ENCODE peak calls at places on chromosome X, in ten cellular contexts. One of them, this sample, is unnamed.

GRCh38 chrX:31837445-31837844 is 765.6 kb upstream of the FTHL17 start:
- DNase-seq in sigmoid colon: no peak
- DNase-seq in pancreas: no peak
- DNase-seq in gastrocnemius medialis: no peak
- DNase-seq in tibial artery: no peak
- DNase-seq in A673: no peak
- DNase-seq in lung: no peak
- DNase-seq in ovary: no peak
- DNase-seq in CD8-positive, alpha-beta memory T cell: no peak
- DNase-seq in HepG2: no peak
- DNase-seq in this sample: no peak

GRCh38 chrX:139204903-139205667 is 325.5 kb upstream of the F9 start:
- DNase-seq in sigmoid colon: peak
- DNase-seq in pancreas: peak
- DNase-seq in gastrocnemius medialis: peak
- DNase-seq in tibial artery: no peak
- DNase-seq in A673: peak
- DNase-seq in lung: no peak
- DNase-seq in ovary: peak
- DNase-seq in CD8-positive, alpha-beta memory T cell: no peak
- DNase-seq in HepG2: no peak
- DNase-seq in this sample: no peak

GRCh38 chrX:155028749-155029360 is 2.2 kb downstream of the FUNDC2 start:
- DNase-seq in sigmoid colon: no peak
- DNase-seq in pancreas: no peak
- DNase-seq in gastrocnemius medialis: no peak
- DNase-seq in tibial artery: no peak
- DNase-seq in A673: no peak
- DNase-seq in lung: no peak
- DNase-seq in ovary: no peak
- DNase-seq in CD8-positive, alpha-beta memory T cell: no peak
- DNase-seq in HepG2: no peak
- DNase-seq in this sample: no peak

GRCh38 chrX:108437789-108438623 is at the start of gene COL4A6:
- DNase-seq in sigmoid colon: no peak
- DNase-seq in pancreas: peak
- DNase-seq in gastrocnemius medialis: no peak
- DNase-seq in tibial artery: peak
- DNase-seq in A673: no peak
- DNase-seq in lung: no peak
- DNase-seq in ovary: peak
- DNase-seq in CD8-positive, alpha-beta memory T cell: no peak
- DNase-seq in HepG2: peak
- DNase-seq in this sample: no peak

GRCh38 chrX:21666679-21667078 is 8.5 kb upstream of the KLHL34 start:
- DNase-seq in sigmoid colon: no peak
- DNase-seq in pancreas: no peak
- DNase-seq in gastrocnemius medialis: no peak
- DNase-seq in tibial artery: no peak
- DNase-seq in A673: no peak
- DNase-seq in lung: no peak
- DNase-seq in ovary: no peak
- DNase-seq in CD8-positive, alpha-beta memory T cell: no peak
- DNase-seq in HepG2: no peak
- DNase-seq in this sample: no peak

GRCh38 chrX:109818921-109819320 is 85.9 kb upstream of the ACSL4 start:
- DNase-seq in sigmoid colon: no peak
- DNase-seq in pancreas: no peak
- DNase-seq in gastrocnemius medialis: no peak
- DNase-seq in tibial artery: no peak
- DNase-seq in A673: no peak
- DNase-seq in lung: no peak
- DNase-seq in ovary: no peak
- DNase-seq in CD8-positive, alpha-beta memory T cell: no peak
- DNase-seq in HepG2: no peak
- DNase-seq in this sample: no peak

GRCh38 chrX:90040807-90041206 is 119.1 kb downstream of the TGIF2LX start:
- DNase-seq in sigmoid colon: no peak
- DNase-seq in pancreas: no peak
- DNase-seq in gastrocnemius medialis: no peak
- DNase-seq in tibial artery: no peak
- DNase-seq in A673: no peak
- DNase-seq in lung: no peak
- DNase-seq in ovary: no peak
- DNase-seq in CD8-positive, alpha-beta memory T cell: no peak
- DNase-seq in HepG2: no peak
- DNase-seq in this sample: no peak

GRCh38 chrX:54788446-54788845 is 9.6 kb downstream of the ITIH6 start:
- DNase-seq in sigmoid colon: no peak
- DNase-seq in pancreas: peak
- DNase-seq in gastrocnemius medialis: no peak
- DNase-seq in tibial artery: no peak
- DNase-seq in A673: no peak
- DNase-seq in lung: no peak
- DNase-seq in ovary: no peak
- DNase-seq in CD8-positive, alpha-beta memory T cell: no peak
- DNase-seq in HepG2: no peak
- DNase-seq in this sample: no peak

GRCh38 chrX:9379697-9380551 is 84.9 kb upstream of the TBL1X start:
- DNase-seq in sigmoid colon: no peak
- DNase-seq in pancreas: no peak
- DNase-seq in gastrocnemius medialis: no peak
- DNase-seq in tibial artery: no peak
- DNase-seq in A673: no peak
- DNase-seq in lung: no peak
- DNase-seq in ovary: no peak
- DNase-seq in CD8-positive, alpha-beta memory T cell: no peak
- DNase-seq in HepG2: peak
- DNase-seq in this sample: no peak

GRCh38 chrX:40434947-40435346 is 145.8 kb upstream of the ATP6AP2 start:
- DNase-seq in sigmoid colon: no peak
- DNase-seq in pancreas: no peak
- DNase-seq in gastrocnemius medialis: peak
- DNase-seq in tibial artery: no peak
- DNase-seq in A673: peak
- DNase-seq in lung: no peak
- DNase-seq in ovary: peak
- DNase-seq in CD8-positive, alpha-beta memory T cell: no peak
- DNase-seq in HepG2: no peak
- DNase-seq in this sample: no peak

GRCh38 chrX:40437348-40437747 is 143.4 kb upstream of the ATP6AP2 start:
- DNase-seq in sigmoid colon: no peak
- DNase-seq in pancreas: no peak
- DNase-seq in gastrocnemius medialis: no peak
- DNase-seq in tibial artery: no peak
- DNase-seq in A673: no peak
- DNase-seq in lung: no peak
- DNase-seq in ovary: no peak
- DNase-seq in CD8-positive, alpha-beta memory T cell: no peak
- DNase-seq in HepG2: no peak
- DNase-seq in this sample: no peak

GRCh38 chrX:40433160-40433559 is 147.6 kb upstream of the ATP6AP2 start:
- DNase-seq in sigmoid colon: no peak
- DNase-seq in pancreas: no peak
- DNase-seq in gastrocnemius medialis: no peak
- DNase-seq in tibial artery: no peak
- DNase-seq in A673: no peak
- DNase-seq in lung: no peak
- DNase-seq in ovary: no peak
- DNase-seq in CD8-positive, alpha-beta memory T cell: no peak
- DNase-seq in HepG2: peak
- DNase-seq in this sample: no peak

GRCh38 chrX:40439625-40440532 is 140.9 kb upstream of the ATP6AP2 start:
- DNase-seq in sigmoid colon: no peak
- DNase-seq in pancreas: no peak
- DNase-seq in gastrocnemius medialis: no peak
- DNase-seq in tibial artery: no peak
- DNase-seq in A673: no peak
- DNase-seq in lung: no peak
- DNase-seq in ovary: no peak
- DNase-seq in CD8-positive, alpha-beta memory T cell: no peak
- DNase-seq in HepG2: no peak
- DNase-seq in this sample: no peak

GRCh38 chrX:40434443-40434842 is 146.3 kb upstream of the ATP6AP2 start:
- DNase-seq in sigmoid colon: no peak
- DNase-seq in pancreas: no peak
- DNase-seq in gastrocnemius medialis: no peak
- DNase-seq in tibial artery: no peak
- DNase-seq in A673: no peak
- DNase-seq in lung: no peak
- DNase-seq in ovary: no peak
- DNase-seq in CD8-positive, alpha-beta memory T cell: no peak
- DNase-seq in HepG2: no peak
- DNase-seq in this sample: no peak
- H3K4me3 ChIP-seq in sigmoid colon: no peak
- H3K4me3 ChIP-seq in pancreas: no peak
- H3K4me3 ChIP-seq in gastrocnemius medialis: peak
- H3K4me3 ChIP-seq in tibial artery: no peak
- H3K4me3 ChIP-seq in A673: no peak
- H3K4me3 ChIP-seq in lung: no peak
- H3K4me3 ChIP-seq in ovary: no peak
- H3K4me3 ChIP-seq in CD8-positive, alpha-beta memory T cell: no peak
- H3K4me3 ChIP-seq in HepG2: no peak
- H3K4me3 ChIP-seq in this sample: no peak

GRCh38 chrX:2766921-2767320 is 15.1 kb downstream of the XG start:
- DNase-seq in sigmoid colon: no peak
- DNase-seq in pancreas: no peak
- DNase-seq in gastrocnemius medialis: no peak
- DNase-seq in tibial artery: no peak
- DNase-seq in A673: no peak
- DNase-seq in lung: no peak
- DNase-seq in ovary: no peak
- DNase-seq in CD8-positive, alpha-beta memory T cell: no peak
- DNase-seq in HepG2: no peak
- DNase-seq in this sample: no peak
- H3K4me3 ChIP-seq in sigmoid colon: no peak
- H3K4me3 ChIP-seq in pancreas: no peak
- H3K4me3 ChIP-seq in gastrocnemius medialis: no peak
- H3K4me3 ChIP-seq in tibial artery: no peak
- H3K4me3 ChIP-seq in A673: no peak
- H3K4me3 ChIP-seq in lung: no peak
- H3K4me3 ChIP-seq in ovary: no peak
- H3K4me3 ChIP-seq in CD8-positive, alpha-beta memory T cell: no peak
- H3K4me3 ChIP-seq in HepG2: no peak
- H3K4me3 ChIP-seq in this sample: no peak

DNA sequence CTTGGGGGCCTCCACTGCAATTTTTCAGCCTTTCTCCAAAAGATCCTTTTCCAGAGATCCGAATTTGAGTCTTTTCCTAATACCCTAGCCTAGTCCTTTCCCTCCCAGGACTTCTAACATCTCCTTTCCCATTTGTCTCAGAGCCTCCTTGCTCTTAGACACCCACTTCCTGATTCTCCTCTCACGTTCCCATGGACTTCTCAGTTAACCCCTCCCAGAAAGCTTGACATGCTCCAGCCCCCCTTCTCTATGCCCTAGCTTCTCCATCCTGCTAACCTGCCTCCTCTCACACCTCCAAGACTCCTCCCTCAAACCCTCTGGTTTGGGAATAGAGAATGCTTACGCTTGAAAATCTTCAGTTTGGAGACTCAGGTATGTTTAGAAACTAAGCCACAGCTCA is 2.5 kb downstream of the UBA1 start:
- DNase-seq in sigmoid colon: no peak
- DNase-seq in pancreas: no peak
- DNase-seq in gastrocnemius medialis: no peak
- DNase-seq in tibial artery: no peak
- DNase-seq in A673: no peak
- DNase-seq in lung: no peak
- DNase-seq in ovary: no peak
- DNase-seq in CD8-positive, alpha-beta memory T cell: no peak
- DNase-seq in HepG2: no peak
- DNase-seq in this sample: no peak
- H3K4me3 ChIP-seq in sigmoid colon: no peak
- H3K4me3 ChIP-seq in pancreas: no peak
- H3K4me3 ChIP-seq in gastrocnemius medialis: peak
- H3K4me3 ChIP-seq in tibial artery: peak
- H3K4me3 ChIP-seq in A673: peak
- H3K4me3 ChIP-seq in lung: no peak
- H3K4me3 ChIP-seq in ovary: peak
- H3K4me3 ChIP-seq in CD8-positive, alpha-beta memory T cell: no peak
- H3K4me3 ChIP-seq in HepG2: no peak
- H3K4me3 ChIP-seq in this sample: no peak

GRCh38 chrX:13121020-13121419 is 76.6 kb upstream of the FAM9C start:
- DNase-seq in sigmoid colon: no peak
- DNase-seq in pancreas: no peak
- DNase-seq in gastrocnemius medialis: no peak
- DNase-seq in tibial artery: no peak
- DNase-seq in A673: no peak
- DNase-seq in lung: no peak
- DNase-seq in ovary: no peak
- DNase-seq in CD8-positive, alpha-beta memory T cell: no peak
- DNase-seq in HepG2: no peak
- DNase-seq in this sample: no peak

GRCh38 chrX:13125188-13125587 is 80.8 kb upstream of the FAM9C start:
- DNase-seq in sigmoid colon: no peak
- DNase-seq in pancreas: no peak
- DNase-seq in gastrocnemius medialis: no peak
- DNase-seq in tibial artery: no peak
- DNase-seq in A673: no peak
- DNase-seq in lung: no peak
- DNase-seq in ovary: no peak
- DNase-seq in CD8-positive, alpha-beta memory T cell: no peak
- DNase-seq in HepG2: no peak
- DNase-seq in this sample: no peak

GRCh38 chrX:13126785-13127184 is 82.4 kb upstream of the FAM9C start:
- DNase-seq in sigmoid colon: no peak
- DNase-seq in pancreas: no peak
- DNase-seq in gastrocnemius medialis: no peak
- DNase-seq in tibial artery: no peak
- DNase-seq in A673: no peak
- DNase-seq in lung: no peak
- DNase-seq in ovary: no peak
- DNase-seq in CD8-positive, alpha-beta memory T cell: no peak
- DNase-seq in HepG2: peak
- DNase-seq in this sample: no peak

GRCh38 chrX:13123247-13123856 is 78.9 kb upstream of the FAM9C start:
- DNase-seq in sigmoid colon: no peak
- DNase-seq in pancreas: no peak
- DNase-seq in gastrocnemius medialis: no peak
- DNase-seq in tibial artery: no peak
- DNase-seq in A673: no peak
- DNase-seq in lung: no peak
- DNase-seq in ovary: no peak
- DNase-seq in CD8-positive, alpha-beta memory T cell: no peak
- DNase-seq in HepG2: peak
- DNase-seq in this sample: no peak

DNA sequence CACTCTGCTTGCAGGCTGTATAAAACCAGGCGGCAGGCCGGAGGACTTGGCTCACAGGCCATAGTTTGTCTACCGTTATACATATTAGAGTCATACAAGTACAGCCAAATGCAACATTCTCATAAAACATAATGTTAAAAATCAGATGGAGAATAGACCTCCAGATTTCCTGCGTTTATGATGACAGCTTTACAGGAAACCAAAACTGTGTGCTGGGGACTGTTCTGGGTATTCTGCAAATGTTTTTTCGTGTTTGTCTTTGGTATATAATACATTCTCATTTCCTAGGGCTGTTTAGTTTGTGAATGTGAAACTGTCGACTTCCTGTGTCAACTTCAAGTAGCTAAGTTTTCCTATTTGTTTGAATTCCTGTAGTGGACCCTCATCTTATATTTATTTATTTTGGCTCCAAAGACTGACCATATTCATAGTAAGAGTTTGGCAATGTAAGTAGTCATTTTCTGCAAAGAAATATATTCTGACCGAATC is 79.5 kb upstream of the FAM9C start:
- DNase-seq in sigmoid colon: no peak
- DNase-seq in pancreas: no peak
- DNase-seq in gastrocnemius medialis: no peak
- DNase-seq in tibial artery: no peak
- DNase-seq in A673: no peak
- DNase-seq in lung: no peak
- DNase-seq in ovary: no peak
- DNase-seq in CD8-positive, alpha-beta memory T cell: no peak
- DNase-seq in HepG2: peak
- DNase-seq in this sample: no peak
- H3K4me3 ChIP-seq in sigmoid colon: no peak
- H3K4me3 ChIP-seq in pancreas: no peak
- H3K4me3 ChIP-seq in gastrocnemius medialis: no peak
- H3K4me3 ChIP-seq in tibial artery: no peak
- H3K4me3 ChIP-seq in A673: no peak
- H3K4me3 ChIP-seq in lung: no peak
- H3K4me3 ChIP-seq in ovary: no peak
- H3K4me3 ChIP-seq in CD8-positive, alpha-beta memory T cell: peak
- H3K4me3 ChIP-seq in HepG2: peak
- H3K4me3 ChIP-seq in this sample: no peak